ENCODE peak calls at places on chromosomes 12 and 14, in five cellular contexts. One of them, this sample, is unnamed.

GRCh38 chr14:51575225-51576111 is 76.2 kb upstream of the FRMD6 start:
- DNase-seq in uterus: no peak
- DNase-seq in CD8-positive, alpha-beta T cell: no peak
- DNase-seq in GM23338: peak; percentile 22
- DNase-seq in endodermal cell: no peak
- DNase-seq in this sample: peak; percentile 64

GRCh38 chr12:9673404-9674225 is 4.1 kb downstream of the CLEC2D start:
- DNase-seq in uterus: peak; percentile 54
- DNase-seq in CD8-positive, alpha-beta T cell: no peak
- DNase-seq in GM23338: peak; percentile 27
- DNase-seq in endodermal cell: peak; percentile 80
- DNase-seq in this sample: peak; percentile 89

GRCh38 chr14:105255021-105255507 is 6.7 kb downstream of the BTBD6 start:
- DNase-seq in uterus: no peak
- DNase-seq in CD8-positive, alpha-beta T cell: no peak
- DNase-seq in GM23338: no peak
- DNase-seq in endodermal cell: no peak
- DNase-seq in this sample: no peak

GRCh38 chr12:16454481-16454880 is 107.0 kb downstream of the MGST1 start:
- DNase-seq in uterus: no peak
- DNase-seq in CD8-positive, alpha-beta T cell: no peak
- DNase-seq in GM23338: no peak
- DNase-seq in endodermal cell: no peak
- DNase-seq in this sample: peak; percentile 7

GRCh38 chr12:28500373-28501024 is 310.2 kb downstream of the CCDC91 start:
- DNase-seq in uterus: no peak
- DNase-seq in CD8-positive, alpha-beta T cell: no peak
- DNase-seq in GM23338: no peak
- DNase-seq in endodermal cell: no peak
- DNase-seq in this sample: peak; percentile 49

GRCh38 chr12:119153477-119154434 is 25.0 kb upstream of the HSPB8 start:
- DNase-seq in uterus: peak; percentile 78
- DNase-seq in CD8-positive, alpha-beta T cell: no peak
- DNase-seq in GM23338: peak; percentile 100
- DNase-seq in endodermal cell: peak; percentile 100
- DNase-seq in this sample: peak; percentile 68

GRCh38 chr14:81594012-81594411 is 60.4 kb upstream of the SEL1L start:
- DNase-seq in uterus: no peak
- DNase-seq in CD8-positive, alpha-beta T cell: no peak
- DNase-seq in GM23338: no peak
- DNase-seq in endodermal cell: peak; percentile 64
- DNase-seq in this sample: no peak

GRCh38 chr14:55948399-55948798 is 169.8 kb upstream of the PELI2 start:
- DNase-seq in uterus: no peak
- DNase-seq in CD8-positive, alpha-beta T cell: no peak
- DNase-seq in GM23338: no peak
- DNase-seq in endodermal cell: no peak
- DNase-seq in this sample: no peak

GRCh38 chr12:64457466-64457865 is 5.5 kb downstream of the TBK1 start:
- DNase-seq in uterus: no peak
- DNase-seq in CD8-positive, alpha-beta T cell: no peak
- DNase-seq in GM23338: no peak
- DNase-seq in endodermal cell: no peak
- DNase-seq in this sample: no peak

GRCh38 chr14:90519262-90519920 is 122.6 kb downstream of the CALM1 start:
- DNase-seq in uterus: no peak
- DNase-seq in CD8-positive, alpha-beta T cell: no peak
- DNase-seq in GM23338: no peak
- DNase-seq in endodermal cell: no peak
- DNase-seq in this sample: no peak

DNA sequence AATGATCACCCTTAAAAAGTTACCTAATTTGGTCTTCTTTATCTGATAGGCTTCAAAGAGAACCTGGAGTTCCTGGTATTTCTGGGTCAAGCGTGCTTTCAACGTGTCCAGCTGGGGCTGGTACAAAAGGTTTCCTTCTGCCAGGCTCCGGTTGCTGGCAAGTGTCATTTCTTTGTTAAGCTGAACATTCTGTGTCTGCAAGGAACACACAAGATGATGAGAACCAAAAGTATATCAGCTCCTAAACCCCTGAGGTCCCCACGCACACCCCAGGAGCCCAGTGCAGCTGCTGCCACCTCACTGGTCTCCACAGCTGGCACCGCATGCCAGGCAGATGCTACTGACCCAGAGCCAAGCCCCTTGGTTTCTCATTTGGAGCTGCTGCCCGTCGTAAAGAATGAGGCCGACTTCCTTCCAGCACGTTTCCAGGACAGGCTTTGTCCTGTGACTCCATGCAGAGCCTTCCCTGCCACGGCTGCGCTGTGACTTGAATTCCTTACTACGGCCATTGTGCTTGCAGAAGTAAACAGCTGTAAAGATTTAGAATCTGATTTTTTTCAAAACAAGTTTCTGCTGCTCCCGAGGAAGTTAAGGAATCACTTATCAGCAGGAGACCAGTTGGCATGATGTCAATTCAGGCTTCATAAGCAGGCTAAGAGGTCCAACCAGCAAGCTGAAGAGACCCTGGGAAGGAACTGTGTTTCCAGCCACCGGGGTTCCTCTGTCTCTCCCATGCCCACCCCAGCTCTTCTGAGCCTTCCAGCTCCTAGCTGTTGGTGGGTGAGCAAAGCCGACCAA is 24.9 kb downstream of the VPS37B start:
- DNase-seq in uterus: no peak
- DNase-seq in CD8-positive, alpha-beta T cell: no peak
- DNase-seq in GM23338: no peak
- DNase-seq in endodermal cell: peak; percentile 53
- DNase-seq in this sample: peak; percentile 74
- H3K27me3 ChIP-seq in uterus: no peaks in the 10 kb centered on the region
- H3K27me3 ChIP-seq in CD8-positive, alpha-beta T cell: no peaks in the 10 kb centered on the region
- H3K27me3 ChIP-seq in GM23338: peaks cover 81% of the 10 kb centered on the region
- H3K27me3 ChIP-seq in endodermal cell: peaks cover 66% of the 10 kb centered on the region
- H3K27me3 ChIP-seq in this sample: no peaks in the 10 kb centered on the region

DNA sequence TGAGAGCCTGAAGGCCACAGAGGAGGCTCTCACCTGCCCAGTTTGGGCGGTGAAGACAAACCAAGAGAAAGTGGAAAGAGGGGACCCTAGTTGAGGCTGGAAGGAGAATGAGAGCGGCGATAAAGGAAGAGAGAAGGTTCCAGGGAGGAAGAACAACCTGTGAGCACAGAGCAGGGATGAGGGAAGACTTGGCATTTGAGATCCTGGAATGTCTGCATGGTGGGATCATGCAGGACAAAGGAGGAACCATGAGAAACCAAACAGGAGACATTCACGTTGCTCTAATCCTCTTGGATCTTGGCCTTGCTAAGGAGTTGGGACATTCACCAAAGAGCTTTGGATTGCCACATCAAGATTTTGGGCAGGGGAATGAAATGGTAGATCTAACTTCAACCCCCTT is 22.9 kb upstream of the RBM19 start:
- DNase-seq in uterus: no peak
- DNase-seq in CD8-positive, alpha-beta T cell: no peak
- DNase-seq in GM23338: no peak
- DNase-seq in endodermal cell: no peak
- DNase-seq in this sample: no peak
- H3K27me3 ChIP-seq in uterus: no peaks in the 10 kb centered on the region
- H3K27me3 ChIP-seq in CD8-positive, alpha-beta T cell: no peaks in the 10 kb centered on the region
- H3K27me3 ChIP-seq in GM23338: no peaks in the 10 kb centered on the region
- H3K27me3 ChIP-seq in endodermal cell: peaks cover 37% of the 10 kb centered on the region
- H3K27me3 ChIP-seq in this sample: peaks cover 12% of the 10 kb centered on the region

GRCh38 chr12:6826125-6826733 is 2.0 kb upstream of the P3H3 start:
- DNase-seq in uterus: no peak
- DNase-seq in CD8-positive, alpha-beta T cell: no peak
- DNase-seq in GM23338: no peak
- DNase-seq in endodermal cell: peak; percentile 52
- DNase-seq in this sample: no peak
- H3K27me3 ChIP-seq in uterus: no peaks in the 10 kb centered on the region
- H3K27me3 ChIP-seq in CD8-positive, alpha-beta T cell: peaks cover 10% of the 10 kb centered on the region
- H3K27me3 ChIP-seq in GM23338: peaks cover 46% of the 10 kb centered on the region
- H3K27me3 ChIP-seq in endodermal cell: peaks cover 19% of the 10 kb centered on the region
- H3K27me3 ChIP-seq in this sample: peaks cover 7% of the 10 kb centered on the region

GRCh38 chr12:112216223-112216622 is 90.9 kb downstream of the TRAFD1 start:
- DNase-seq in uterus: no peak
- DNase-seq in CD8-positive, alpha-beta T cell: no peak
- DNase-seq in GM23338: no peak
- DNase-seq in endodermal cell: no peak
- DNase-seq in this sample: no peak

GRCh38 chr12:112217647-112218046 is 92.3 kb downstream of the TRAFD1 start:
- DNase-seq in uterus: no peak
- DNase-seq in CD8-positive, alpha-beta T cell: no peak
- DNase-seq in GM23338: no peak
- DNase-seq in endodermal cell: no peak
- DNase-seq in this sample: no peak

GRCh38 chr12:112214064-112214463 is 88.7 kb downstream of the TRAFD1 start:
- DNase-seq in uterus: no peak
- DNase-seq in CD8-positive, alpha-beta T cell: no peak
- DNase-seq in GM23338: no peak
- DNase-seq in endodermal cell: no peak
- DNase-seq in this sample: no peak

GRCh38 chr12:112218150-112218549 is 92.8 kb downstream of the TRAFD1 start:
- DNase-seq in uterus: no peak
- DNase-seq in CD8-positive, alpha-beta T cell: no peak
- DNase-seq in GM23338: no peak
- DNase-seq in endodermal cell: no peak
- DNase-seq in this sample: peak; percentile 58

DNA sequence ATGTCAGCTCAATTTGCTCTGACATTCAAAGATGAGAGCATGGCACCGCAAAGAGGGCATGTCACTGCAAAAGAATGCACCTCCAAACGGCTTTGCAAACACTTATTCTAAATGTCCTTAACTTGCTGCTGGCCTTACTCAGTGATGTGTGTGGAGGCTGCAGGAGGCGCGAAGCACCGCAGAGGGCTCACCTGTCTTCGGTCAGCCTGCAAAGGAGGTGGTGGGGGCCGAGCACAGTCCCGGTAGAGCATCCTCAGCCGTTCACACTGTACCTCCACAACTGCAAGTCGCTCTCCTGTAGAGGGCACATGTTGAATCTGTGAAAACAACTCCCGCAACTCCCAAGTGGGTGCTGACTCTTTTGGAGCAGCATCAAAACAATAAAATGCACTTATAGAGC is 93.8 kb downstream of the TRAFD1 start:
- DNase-seq in uterus: no peak
- DNase-seq in CD8-positive, alpha-beta T cell: no peak
- DNase-seq in GM23338: peak; percentile 50
- DNase-seq in endodermal cell: peak; percentile 77
- DNase-seq in this sample: peak; percentile 30
- H3K27me3 ChIP-seq in uterus: no peaks in the 10 kb centered on the region
- H3K27me3 ChIP-seq in CD8-positive, alpha-beta T cell: no peaks in the 10 kb centered on the region
- H3K27me3 ChIP-seq in GM23338: no peaks in the 10 kb centered on the region
- H3K27me3 ChIP-seq in endodermal cell: no peaks in the 10 kb centered on the region
- H3K27me3 ChIP-seq in this sample: no peaks in the 10 kb centered on the region

GRCh38 chr14:71931492-71932228 is 569 bp upstream of the RGS6 start:
- DNase-seq in uterus: no peak
- DNase-seq in CD8-positive, alpha-beta T cell: no peak
- DNase-seq in GM23338: no peak
- DNase-seq in endodermal cell: no peak
- DNase-seq in this sample: peak; percentile 20
- H3K27me3 ChIP-seq in uterus: peaks cover 25% of the 10 kb centered on the region
- H3K27me3 ChIP-seq in CD8-positive, alpha-beta T cell: peaks cover 17% of the 10 kb centered on the region
- H3K27me3 ChIP-seq in GM23338: peaks cover 53% of the 10 kb centered on the region
- H3K27me3 ChIP-seq in endodermal cell: peaks cover 40% of the 10 kb centered on the region
- H3K27me3 ChIP-seq in this sample: peaks cover 36% of the 10 kb centered on the region

DNA sequence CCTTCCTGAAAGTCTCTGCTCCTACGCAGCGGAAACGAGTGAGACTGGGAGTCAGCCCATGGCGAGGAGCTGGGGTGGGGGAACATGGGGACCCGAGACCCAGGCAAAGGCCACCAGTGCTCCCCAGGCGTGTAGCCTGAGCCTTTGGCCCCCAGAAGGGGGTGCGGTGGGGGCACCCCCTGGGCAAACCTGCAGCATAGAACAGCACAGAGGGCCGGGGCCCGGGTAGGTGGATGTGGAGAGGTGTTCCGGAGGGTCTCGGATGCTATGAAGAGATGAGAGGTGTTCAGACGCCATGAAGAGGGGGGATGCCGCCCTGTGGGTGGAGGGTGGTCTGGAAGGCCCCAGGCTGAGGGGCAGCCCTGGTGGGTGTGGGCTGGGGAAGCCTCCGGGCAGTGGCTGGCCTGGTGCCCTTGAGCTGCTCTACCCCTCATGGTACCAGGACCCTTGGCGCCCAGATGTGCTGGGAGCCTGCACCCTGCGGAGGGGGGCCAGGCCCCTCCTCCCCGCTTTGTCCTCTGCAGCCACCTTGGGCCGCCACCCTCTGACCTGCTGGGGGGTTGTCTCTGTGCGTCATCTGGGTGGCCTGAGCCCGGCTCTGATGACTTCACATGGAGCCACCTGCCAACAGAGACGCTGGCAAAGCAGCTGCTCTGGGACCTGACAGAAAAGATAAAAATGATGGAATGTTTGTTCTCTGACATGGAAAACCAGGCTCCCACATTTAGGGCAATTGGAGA is 83.4 kb downstream of the KIF26A start:
- DNase-seq in uterus: no peak
- DNase-seq in CD8-positive, alpha-beta T cell: no peak
- DNase-seq in GM23338: no peak
- DNase-seq in endodermal cell: no peak
- DNase-seq in this sample: no peak
- H3K27me3 ChIP-seq in uterus: no peaks in the 10 kb centered on the region
- H3K27me3 ChIP-seq in CD8-positive, alpha-beta T cell: peaks cover 4% of the 10 kb centered on the region
- H3K27me3 ChIP-seq in GM23338: no peaks in the 10 kb centered on the region
- H3K27me3 ChIP-seq in endodermal cell: no peaks in the 10 kb centered on the region
- H3K27me3 ChIP-seq in this sample: no peaks in the 10 kb centered on the region

GRCh38 chr12:54000774-54001114 is 783 bp downstream of the HOXC9 start:
- DNase-seq in uterus: no peak
- DNase-seq in CD8-positive, alpha-beta T cell: no peak
- DNase-seq in GM23338: no peak
- DNase-seq in endodermal cell: no peak
- DNase-seq in this sample: no peak

GRCh38 chr12:53998174-53998899 is 1.6 kb upstream of the HOXC9 start:
- DNase-seq in uterus: no peak
- DNase-seq in CD8-positive, alpha-beta T cell: no peak
- DNase-seq in GM23338: no peak
- DNase-seq in endodermal cell: no peak
- DNase-seq in this sample: no peak

GRCh38 chr12:54000105-54000773 is at the start of gene HOXC9:
- DNase-seq in uterus: no peak
- DNase-seq in CD8-positive, alpha-beta T cell: no peak
- DNase-seq in GM23338: no peak
- DNase-seq in endodermal cell: peak; percentile 85
- DNase-seq in this sample: peak; percentile 74

GRCh38 chr12:53998900-53999236 is 1.1 kb upstream of the HOXC9 start:
- DNase-seq in uterus: no peak
- DNase-seq in CD8-positive, alpha-beta T cell: no peak
- DNase-seq in GM23338: no peak
- DNase-seq in endodermal cell: no peak
- DNase-seq in this sample: no peak

GRCh38 chr12:53999596-54000104 is 311 bp upstream of the HOXC9 start:
- DNase-seq in uterus: no peak
- DNase-seq in CD8-positive, alpha-beta T cell: no peak
- DNase-seq in GM23338: peak; percentile 77
- DNase-seq in endodermal cell: peak; percentile 67
- DNase-seq in this sample: peak; percentile 93
- H3K27me3 ChIP-seq in uterus: peaks cover 64% of the 10 kb centered on the region
- H3K27me3 ChIP-seq in CD8-positive, alpha-beta T cell: peaks cover 86% of the 10 kb centered on the region
- H3K27me3 ChIP-seq in GM23338: peaks cover 100% of the 10 kb centered on the region
- H3K27me3 ChIP-seq in endodermal cell: peaks cover 100% of the 10 kb centered on the region
- H3K27me3 ChIP-seq in this sample: peaks cover 5% of the 10 kb centered on the region

This sample was measured in GM23248.